ENCODE peak calls at places on chromosomes 13 and 19, in six cellular contexts. B, N, V, O, R and A are unnamed samples.

GRCh38 chr19:4456843-4457653 is 546 bp downstream of the UBXN6 start:
- DNase-seq in N (no peak), R (peak; percentile 56), V (no peak), B (peak; percentile 68), O (no peak), A (peak; percentile 76)

GRCh38 chr19:3554254-3555083 is 2.9 kb downstream of the MFSD12 start:
- DNase-seq in R (no peak), O (no peak), N (no peak), B (no peak), V (no peak), A (peak; percentile 55)

GRCh38 chr13:27360562-27360961 is 63.9 kb upstream of the GTF3A start:
- DNase-seq in N (no peak), R (peak; percentile 10), V (no peak), O (no peak), B (no peak), A (no peak)

GRCh38 chr19:29267701-29268100 is 54.8 kb upstream of the UQCRFS1 start:
- DNase-seq in R (no peak), V (no peak), N (no peak), B (no peak), O (no peak), A (no peak)

GRCh38 chr19:13339869-13340268 is 166.4 kb downstream of the CACNA1A start:
- DNase-seq in V (no peak), B (no peak), R (no peak), N (peak; percentile 44), O (no peak), A (no peak)

GRCh38 chr19:56543776-56544175 is 5.0 kb downstream of the ZFP28 start:
- DNase-seq in V (no peak), N (no peak), B (no peak), O (no peak), R (no peak), A (no peak)

GRCh38 chr13:36965767-36966166 is 33.4 kb downstream of the ALG5 start:
- DNase-seq in O (no peak), V (no peak), B (no peak), R (peak; percentile 90), N (no peak), A (peak; percentile 97)

GRCh38 chr13:99406799-99407201 is 94.5 kb upstream of the TM9SF2 start:
- DNase-seq in N (no peak), O (no peak), B (no peak), V (no peak), R (no peak), A (peak; percentile 52)

GRCh38 chr13:24168980-24169379 is 8.5 kb downstream of the SPATA13 start:
- DNase-seq in O (no peak), V (no peak), B (no peak), N (no peak), R (no peak), A (no peak)

GRCh38 chr19:16369306-16369663 is 44.7 kb downstream of the KLF2 start:
- DNase-seq in V (no peak), N (no peak), B (no peak), R (no peak), O (no peak), A (no peak)

GRCh38 chr19:19956431-19957075 is 55.8 kb downstream of the ZNF93 start:
- DNase-seq in O (no peak), V (no peak), B (no peak), R (no peak), N (no peak), A (no peak)

GRCh38 chr19:10290876-10291553 is 1.3 kb downstream of the ICAM5 start:
- DNase-seq in R (peak; percentile 54), B (peak; percentile 83), V (no peak), N (no peak), O (peak; percentile 47), A (no peak)

GRCh38 chr13:99433543-99434075 is 67.7 kb upstream of the TM9SF2 start:
- DNase-seq in V (no peak), N (no peak), O (no peak), R (no peak), B (no peak), A (no peak)

GRCh38 chr19:47598407-47599349 is 10.3 kb upstream of the BICRA start:
- DNase-seq in R (peak; percentile 96), O (no peak), N (no peak), V (no peak), B (no peak), A (peak; percentile 88)

GRCh38 chr13:51645154-51645650 is 60.9 kb downstream of the WDFY2 start:
- DNase-seq in N (no peak), V (no peak), R (peak; percentile 57), O (peak; percentile 27), B (no peak), A (peak; percentile 63)

GRCh38 chr19:43316591-43317319 is 36.7 kb upstream of the CD177 start:
- DNase-seq in B (no peak), V (no peak), O (no peak), N (peak; percentile 49), R (peak; percentile 45), A (peak; percentile 5)

GRCh38 chr13:34208326-34208725 is 390.4 kb downstream of the RFC3 start:
- DNase-seq in O (no peak), R (peak; percentile 21), B (no peak), N (no peak), V (no peak), A (no peak)

GRCh38 chr19:51461723-51462161 is 3.5 kb upstream of the SIGLEC8 start:
- DNase-seq in N (no peak), B (no peak), O (no peak), V (no peak), R (no peak), A (no peak)

GRCh38 chr13:34025746-34026145 is 207.8 kb downstream of the RFC3 start:
- DNase-seq in R (peak; percentile 8), B (no peak), O (no peak), V (no peak), N (no peak), A (no peak)

GRCh38 chr19:54607782-54608150 is 14.3 kb downstream of the LILRA1 start:
- DNase-seq in V (no peak), B (no peak), R (no peak), O (no peak), N (no peak), A (no peak)

GRCh38 chr19:4701557-4701956 is 22.1 kb downstream of the DPP9 start:
- DNase-seq in B (no peak), V (no peak), O (no peak), R (no peak), N (no peak), A (no peak)

GRCh38 chr13:34474469-34474868 is 467.6 kb upstream of the NBEA start:
- DNase-seq in R (no peak), O (no peak), B (no peak), N (no peak), V (no peak), A (no peak)

GRCh38 chr19:43700368-43701015 is 15.4 kb upstream of the IRGC start:
- DNase-seq in B (peak; percentile 53), O (no peak), N (peak; percentile 45), R (peak; percentile 84), V (no peak), A (peak; percentile 78)

GRCh38 chr13:113668491-113668971 is 1.5 kb downstream of the GRK1 start:
- DNase-seq in N (no peak), V (no peak), R (no peak), O (no peak), B (peak; percentile 38), A (no peak)

GRCh38 chr13:50208826-50209335 is 193.6 kb downstream of the KCNRG start:
- DNase-seq in O (no peak), R (peak; percentile 76), B (peak; percentile 73), N (no peak), V (no peak), A (no peak)

GRCh38 chr13:86881390-86881789 is 789.8 kb upstream of the SLITRK5 start:
- DNase-seq in O (no peak), N (no peak), R (no peak), V (no peak), B (no peak), A (no peak)

GRCh38 chr19:29364224-29364726 is 151.3 kb upstream of the UQCRFS1 start:
- DNase-seq in R (no peak), N (no peak), B (no peak), O (no peak), V (no peak), A (no peak)

GRCh38 chr13:49347650-49348385 is 96.0 kb downstream of the CAB39L start:
- DNase-seq in B (no peak), O (no peak), R (no peak), N (no peak), V (no peak), A (no peak)

GRCh38 chr13:29849071-29849541 is 1.3 kb downstream of the UBL3 start:
- DNase-seq in B (peak; percentile 42), R (peak; percentile 22), O (peak; percentile 29), V (no peak), N (no peak), A (peak; percentile 53)